ENCODE peak calls at places on chromosomes 7 and 10, in seven cellular contexts. O is stimulated activated CD8-positive, alpha-beta memory T cell treated with anti-CD3 and anti-CD28 coated beads, Interleukin-2, amount 100 ng/mL, for 48 hours; Z is T-helper 9 cell; R is endothelial cell; J is neural progenitor cell; K is effector CD4-positive, alpha-beta T cell; M is D341Med. Q is an unnamed sample.

GRCh38 chr10:102326031-102326430 is 69.5 kb upstream of the NFKB2 start:
- DNase-seq in O (no peak), Z (no peak), R (no peak), J (no peak), K (no peak), M (no peak), Q (no peak)

GRCh38 chr7:19107392-19108147 is 9.9 kb downstream of the TWIST1 start:
- DNase-seq in O (no peak), Z (no peak), R (peak; percentile 42), J (peak; percentile 66), K (no peak), M (no peak), Q (no peak)

GRCh38 chr7:75045881-75046280 is 27.7 kb downstream of the RCC1L start:
- DNase-seq in O (no peak), Z (no peak), R (no peak), J (no peak), K (no peak), M (peak; percentile 82), Q (no peak)

GRCh38 chr7:141708053-141708452 is at the start of gene WEE2:
- DNase-seq in O (no peak), Z (no peak), R (no peak), J (no peak), K (no peak), M (no peak), Q (no peak)

GRCh38 chr10:100744980-100745881 is at the start of gene PAX2:
- DNase-seq in O (no peak), Z (no peak), R (no peak), J (peak; percentile 90), K (no peak), M (no peak), Q (peak; percentile 75)

GRCh38 chr7:49780953-49781352 is 7.5 kb downstream of the VWC2 start:
- DNase-seq in O (no peak), Z (no peak), R (no peak), J (no peak), K (no peak), M (no peak), Q (no peak)

GRCh38 chr10:33952692-33953360 is 618.4 kb upstream of the NRP1 start:
- DNase-seq in O (no peak), Z (no peak), R (no peak), J (no peak), K (no peak), M (no peak), Q (no peak)

GRCh38 chr7:4191525-4191924 is 490.6 kb upstream of the FOXK1 start:
- DNase-seq in O (no peak), Z (no peak), R (no peak), J (no peak), K (no peak), M (no peak), Q (no peak)

GRCh38 chr7:117818241-117818640 is 55.0 kb downstream of the CTTNBP2 start:
- DNase-seq in O (no peak), Z (no peak), R (no peak), J (no peak), K (no peak), M (no peak), Q (no peak)

GRCh38 chr7:27605283-27605682 is 57.4 kb downstream of the HIBADH start:
- DNase-seq in O (no peak), Z (no peak), R (no peak), J (no peak), K (no peak), M (no peak), Q (no peak)

GRCh38 chr7:130959743-130960207 is 225.8 kb upstream of the KLF14 start:
- DNase-seq in O (no peak), Z (no peak), R (no peak), J (no peak), K (no peak), M (no peak), Q (no peak)

GRCh38 chr10:24518981-24519597 is 204.6 kb downstream of the ARHGAP21 start:
- DNase-seq in O (no peak), Z (peak; percentile 20), R (peak; percentile 73), J (peak; percentile 85), K (peak; percentile 4), M (peak; percentile 76), Q (peak; percentile 75)

GRCh38 chr7:143490719-143491306 is 13.1 kb downstream of the TAS2R41 start:
- DNase-seq in O (no peak), Z (no peak), R (peak; percentile 32), J (peak; percentile 28), K (no peak), M (no peak), Q (peak; percentile 40)

GRCh38 chr10:118543714-118544400 is 51.6 kb downstream of the PRLHR start:
- DNase-seq in O (peak; percentile 7), Z (peak; percentile 4), R (peak; percentile 74), J (peak; percentile 68), K (peak; percentile 8), M (peak; percentile 72), Q (peak; percentile 88)

Q was measured in iPS-NIHi11.